ENCODE peak calls at places on chromosomes 12 and 14, in six cellular contexts. M is B cell, F is kidney epithelial cell, X is natural killer cell, O is retinal pigment epithelial cell, Q is MCF 10A. G is an unnamed sample.

GRCh38 chr14:88960528-88960927 is 136.1 kb downstream of the TTC8 start:
- DNase-seq in M (no peak), F (no peak), X (no peak), O (no peak), Q (no peak), G (no peak)

GRCh38 chr14:75636100-75636692 is 24.5 kb downstream of the ERG28 start:
- DNase-seq in M (no peak), F (no peak), X (no peak), O (no peak), Q (no peak), G (no peak)

GRCh38 chr14:44529026-44529425 is 21.9 kb upstream of the FSCB start:
- DNase-seq in M (no peak), F (no peak), X (no peak), O (peak), Q (no peak), G (no peak)

GRCh38 chr14:72646861-72647528 is 246.9 kb downstream of the DPF3 start:
- DNase-seq in M (no peak), F (no peak), X (no peak), O (no peak), Q (no peak), G (no peak)

GRCh38 chr12:79143803-79144202 is 279.2 kb downstream of the SYT1 start:
- DNase-seq in M (no peak), F (no peak), X (no peak), O (no peak), Q (no peak), G (no peak)

GRCh38 chr14:29558516-29558915 is 369.1 kb downstream of the PRKD1 start:
- DNase-seq in M (no peak), F (no peak), X (no peak), O (no peak), Q (no peak), G (no peak)

GRCh38 chr12:50506753-50507473 is 2.1 kb downstream of the DIP2B start:
- DNase-seq in M (no peak), F (no peak), X (no peak), O (peak), Q (no peak), G (no peak)

GRCh38 chr14:46054526-46054925 is 597.1 kb downstream of the RPL10L start:
- DNase-seq in M (no peak), F (peak), X (no peak), O (peak), Q (peak), G (no peak)

GRCh38 chr12:45435945-45436710 is 220.2 kb downstream of the ANO6 start:
- DNase-seq in M (no peak), F (no peak), X (no peak), O (peak), Q (no peak), G (no peak)

GRCh38 chr14:35877276-35877675 is 51.1 kb downstream of the BRMS1L start:
- DNase-seq in M (no peak), F (no peak), X (no peak), O (no peak), Q (peak), G (no peak)

GRCh38 chr14:68232643-68233055 is 413.1 kb downstream of the RAD51B start:
- DNase-seq in M (no peak), F (peak), X (no peak), O (peak), Q (peak), G (peak)

GRCh38 chr12:121530600-121531355 is 50.0 kb downstream of the KDM2B start:
- DNase-seq in M (peak), F (peak), X (peak), O (no peak), Q (peak), G (peak)

GRCh38 chr14:89767861-89768268 is 186.7 kb downstream of the EFCAB11 start:
- DNase-seq in M (peak), F (peak), X (peak), O (no peak), Q (peak), G (peak)

GRCh38 chr12:49491823-49492222 is 47.0 kb upstream of the KCNH3 start:
- DNase-seq in M (no peak), F (no peak), X (no peak), O (no peak), Q (peak), G (no peak)

GRCh38 chr12:41293011-41293410 is 104.9 kb downstream of the PDZRN4 start:
- DNase-seq in M (no peak), F (peak), X (no peak), O (no peak), Q (peak), G (no peak)

GRCh38 chr12:89695100-89695499 is 13.5 kb downstream of the ATP2B1 start:
- DNase-seq in M (no peak), F (no peak), X (no peak), O (no peak), Q (peak), G (no peak)

GRCh38 chr12:10278104-10278503 is 29.6 kb upstream of the KLRD1 start:
- DNase-seq in M (no peak), F (no peak), X (no peak), O (no peak), Q (no peak), G (no peak)

GRCh38 chr12:12803186-12803585 is 10.0 kb upstream of the DDX47 start:
- DNase-seq in M (peak), F (peak), X (no peak), O (peak), Q (peak), G (peak)

GRCh38 chr12:27688671-27689070 is 7.6 kb upstream of the REP15 start:
- DNase-seq in M (no peak), F (no peak), X (no peak), O (no peak), Q (no peak), G (no peak)

GRCh38 chr12:3122841-3123678 is 45.9 kb downstream of the TSPAN9 start:
- DNase-seq in M (no peak), F (no peak), X (no peak), O (peak), Q (peak), G (no peak)
- TF ChIP-seq CTCF in M (no peak), F (no peak), X (no peak), O (peak), Q (no peak), G (no peak)

DNA sequence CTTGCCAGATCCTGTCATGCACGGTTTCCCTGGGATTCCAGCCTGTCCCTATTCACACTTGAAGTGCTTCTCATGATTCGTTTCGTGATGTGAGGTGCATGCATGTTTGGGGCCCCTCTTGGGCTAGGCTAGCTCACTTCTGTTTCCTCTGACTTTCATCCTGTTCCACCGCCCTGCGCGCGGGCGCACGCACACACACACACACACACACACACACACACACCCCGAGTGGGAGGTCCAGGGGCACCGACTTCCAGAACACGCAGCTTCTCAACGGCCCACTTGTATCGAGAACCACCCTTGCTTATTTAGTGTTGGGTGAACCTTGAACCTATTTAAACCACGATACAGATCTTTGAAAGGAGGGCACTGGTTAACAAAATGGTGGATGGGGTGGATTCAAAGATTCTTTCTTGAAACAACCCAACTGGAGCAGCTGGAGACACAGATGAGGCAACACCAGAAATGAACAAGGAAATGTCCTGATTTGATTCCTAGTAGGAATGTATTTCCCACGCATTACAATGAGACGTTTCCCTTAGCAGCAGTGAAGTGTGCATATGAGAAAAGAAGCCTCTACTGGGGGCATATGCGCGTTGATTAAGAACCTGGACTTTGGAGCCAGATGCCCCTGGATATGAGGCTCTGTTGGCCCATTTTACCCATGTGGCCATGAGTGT is 16.3 kb downstream of the ELK3 start:
- DNase-seq in M (peak), F (no peak), X (no peak), O (no peak), Q (no peak), G (no peak)
- TF ChIP-seq CTCF in M (no peak), F (no peak), X (no peak), O (no peak), Q (no peak), G (no peak)

GRCh38 chr14:52729925-52730707 is at the start of gene STYX:
- DNase-seq in M (peak), F (peak), X (peak), O (peak), Q (peak), G (peak)
- TF ChIP-seq CTCF in M (no peak), F (no peak), X (no peak), O (no peak), Q (no peak), G (no peak)

DNA sequence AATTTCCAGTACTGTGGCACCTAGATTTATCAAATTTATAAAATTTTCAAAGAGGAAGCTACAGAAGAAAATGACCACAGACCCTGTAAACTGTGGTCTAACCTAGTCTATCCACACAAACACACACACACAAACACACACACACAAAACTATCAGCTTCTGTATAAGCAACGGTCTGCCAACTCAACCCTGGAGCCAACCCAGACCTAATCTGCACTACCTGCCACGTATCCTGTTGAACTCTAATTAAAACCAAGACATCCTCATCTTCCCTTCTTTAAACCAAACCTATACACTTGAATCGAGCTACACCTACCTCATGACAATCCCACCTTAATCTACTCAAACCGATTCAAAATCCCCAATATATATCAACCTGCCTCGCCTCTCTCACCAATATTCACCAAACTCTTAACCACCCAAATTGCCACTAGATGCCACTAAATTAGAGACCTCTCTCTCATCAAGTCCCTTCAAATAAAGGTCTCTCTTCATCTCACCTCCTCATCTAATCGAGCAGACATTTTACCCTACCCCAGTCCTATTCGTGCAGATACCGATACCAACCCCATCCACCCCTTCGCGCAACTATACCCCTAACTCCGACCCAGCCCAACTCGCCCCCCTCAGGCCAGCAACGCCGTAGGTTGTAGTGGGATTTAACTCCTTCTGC is 807 bp downstream of the ACIN1 start:
- DNase-seq in M (no peak), F (no peak), X (no peak), O (no peak), Q (no peak), G (no peak)
- TF ChIP-seq CTCF in M (peak), F (peak), X (no peak), O (peak), Q (no peak), G (peak)

G was measured in GM13976.